ENCODE peak calls at places on chromosomes 13 and 19, in eight cellular contexts. G is CD8-positive, alpha-beta T cell; M is thoracic aorta; V is breast epithelium; C is fibroblast of lung; Z is CD4-positive, alpha-beta memory T cell; Q is BE2C; T is lung. K is an unnamed sample. For H3K36me3, the result is how much of the 10 kb centered on the place peaks cover.

GRCh38 chr19:54388001-54388802 is 23.5 kb upstream of the LAIR1 start:
- DNase-seq in C (no peak), V (no peak), M (no peak), G (peak), Z (peak), T (no peak), Q (no peak), K (no peak)

GRCh38 chr19:56751078-56751489 is 79.5 kb upstream of the ZNF835 start:
- DNase-seq in C (no peak), T (no peak), V (no peak), M (no peak), Z (no peak), G (no peak), Q (no peak), K (no peak)

GRCh38 chr13:102571075-102571474 is 25.7 kb upstream of the TPP2 start:
- DNase-seq in G (no peak), M (no peak), Z (no peak), C (no peak), Q (peak), T (no peak), V (no peak), K (no peak)

GRCh38 chr19:30870861-30871260 is 478.4 kb downstream of the TSHZ3 start:
- DNase-seq in C (no peak), M (no peak), Z (no peak), Q (peak), V (no peak), T (no peak), G (no peak), K (no peak)

GRCh38 chr19:55657004-55657747 is 2.3 kb downstream of the U2AF2 start:
- DNase-seq in C (no peak), Q (no peak), G (no peak), V (no peak), Z (no peak), M (no peak), T (no peak), K (no peak)

GRCh38 chr19:39858541-39858940 is 12.4 kb upstream of the FBL start:
- DNase-seq in V (no peak), M (no peak), T (no peak), C (peak), Q (peak), Z (no peak), G (no peak), K (no peak)

GRCh38 chr13:97962887-97963286 is 9.4 kb downstream of the IPO5 start:
- DNase-seq in C (no peak), Z (no peak), M (no peak), T (no peak), Q (no peak), G (no peak), V (no peak), K (no peak)

GRCh38 chr13:96338030-96338429 is 248.1 kb downstream of the HS6ST3 start:
- DNase-seq in G (no peak), M (no peak), Q (no peak), C (no peak), Z (no peak), T (no peak), V (no peak), K (no peak)

GRCh38 chr19:8600064-8600463 is 10.5 kb downstream of the ADAMTS10 start:
- DNase-seq in Q (no peak), G (no peak), V (no peak), M (no peak), C (no peak), T (no peak), Z (no peak), K (no peak)

GRCh38 chr19:15195381-15195964 is 5.3 kb downstream of the NOTCH3 start:
- DNase-seq in T (peak), M (peak), C (peak), G (peak), Q (peak), Z (no peak), V (peak), K (peak)

GRCh38 chr13:94218537-94218936 is 260.9 kb downstream of the DCT start:
- DNase-seq in G (no peak), V (no peak), T (no peak), Q (no peak), M (no peak), Z (no peak), C (no peak), K (no peak)

GRCh38 chr13:65595881-65596280 is 1634.3 kb downstream of the PCDH9 start:
- DNase-seq in T (no peak), G (no peak), M (no peak), Z (no peak), Q (no peak), C (peak), V (no peak), K (no peak)

GRCh38 chr19:899363-900301 is 6.3 kb downstream of the RNU6-9 start:
- DNase-seq in V (no peak), T (no peak), Q (no peak), Z (no peak), M (no peak), C (no peak), G (no peak), K (no peak)

GRCh38 chr13:33213024-33213795 is 72.3 kb downstream of the STARD13 start:
- DNase-seq in Q (no peak), Z (no peak), V (peak), M (no peak), G (no peak), C (peak), T (no peak), K (no peak)

GRCh38 chr19:38929929-38930775 is at the start of gene SARS2:
- DNase-seq in T (peak), C (peak), V (peak), M (peak), G (peak), Z (peak), Q (peak), K (peak)

GRCh38 chr19:1970806-1971502 is 30.0 kb downstream of the CSNK1G2 start:
- DNase-seq in G (no peak), Q (no peak), V (no peak), M (no peak), Z (no peak), C (no peak), T (no peak), K (no peak)

GRCh38 chr19:23415561-23416191 is 20.4 kb upstream of the ZNF91 start:
- DNase-seq in M (no peak), G (no peak), Z (peak), C (peak), Q (peak), V (no peak), T (peak), K (peak)

GRCh38 chr13:76016799-76017198 is 380.7 kb downstream of the LMO7 start:
- DNase-seq in Q (peak), G (peak), V (no peak), Z (no peak), T (no peak), C (peak), M (no peak), K (no peak)

GRCh38 chr19:13020002-13020414 is 24.7 kb downstream of the NFIX start:
- DNase-seq in Z (no peak), V (no peak), Q (no peak), G (no peak), C (peak), T (no peak), M (no peak), K (no peak)

GRCh38 chr19:15115080-15115479 is 7.9 kb downstream of the SYDE1 start:
- DNase-seq in M (no peak), V (no peak), C (peak), Q (no peak), Z (no peak), T (no peak), G (no peak), K (no peak)

GRCh38 chr13:26185720-26186119 is 36.4 kb downstream of the RNF6 start:
- DNase-seq in Q (no peak), Z (no peak), M (no peak), G (no peak), V (no peak), T (no peak), C (no peak), K (no peak)

GRCh38 chr13:111177803-111178389 is 62.8 kb downstream of the ARHGEF7 start:
- DNase-seq in M (no peak), C (peak), Q (no peak), G (no peak), Z (no peak), V (no peak), T (no peak), K (no peak)

GRCh38 chr13:77810430-77810829 is 108.2 kb downstream of the EDNRB start:
- DNase-seq in V (no peak), M (no peak), Q (no peak), Z (peak), C (peak), G (no peak), T (no peak), K (no peak)

DNA sequence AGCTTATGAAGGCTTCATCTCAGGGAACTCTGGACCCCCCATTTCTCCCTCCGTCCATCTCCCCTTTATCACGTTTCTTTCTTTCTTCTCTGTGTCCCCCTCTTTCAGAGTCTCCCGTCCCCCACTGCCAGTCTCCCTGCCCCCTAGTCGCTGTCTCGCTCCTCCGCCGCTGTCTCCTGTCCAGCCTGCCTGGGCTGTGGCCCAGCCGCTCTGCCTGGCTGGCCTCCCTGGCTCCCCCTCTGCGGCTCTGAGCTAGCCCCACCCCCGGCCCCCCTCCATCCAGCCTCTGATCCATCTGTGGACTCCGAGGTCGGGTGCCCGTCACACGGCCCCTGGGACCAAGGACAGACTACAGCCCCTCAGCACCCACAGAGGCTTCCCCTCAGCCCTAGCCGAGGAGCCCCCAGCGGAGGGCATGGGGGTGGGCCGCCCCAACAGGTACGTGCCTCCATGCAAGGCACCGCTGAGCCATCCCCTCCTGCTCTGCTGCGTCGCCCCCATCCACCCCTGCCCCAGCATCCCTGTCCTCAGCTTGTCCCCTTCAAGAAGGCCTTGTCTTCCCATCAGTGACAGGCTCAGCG is 1.1 kb upstream of the KCNJ14 start:
- DNase-seq in Z (no peak), V (no peak), T (no peak), C (no peak), Q (no peak), G (no peak), M (no peak), K (no peak)
- H3K36me3 ChIP-seq in Z (under half), V (under half), T (under half), C (under half), Q (half or more), G (under half), M (under half), K (under half)

GRCh38 chr19:3494559-3494958 is 5.9 kb downstream of the DOHH start:
- DNase-seq in C (no peak), T (no peak), Z (no peak), V (peak), G (no peak), M (no peak), Q (no peak), K (no peak)
- H3K36me3 ChIP-seq in C (under half), T (under half), Z (under half), V (under half), G (under half), M (under half), Q (half or more), K (under half)

GRCh38 chr13:50882816-50883215 is 26.8 kb upstream of the RNASEH2B start:
- DNase-seq in C (no peak), Z (no peak), G (no peak), V (no peak), Q (no peak), M (no peak), T (no peak), K (no peak)

GRCh38 chr13:50888362-50888761 is 21.2 kb upstream of the RNASEH2B start:
- DNase-seq in C (no peak), G (no peak), T (no peak), Z (no peak), Q (no peak), M (no peak), V (no peak), K (no peak)

GRCh38 chr13:50889317-50889716 is 20.3 kb upstream of the RNASEH2B start:
- DNase-seq in G (no peak), V (no peak), Z (no peak), M (no peak), Q (no peak), T (no peak), C (no peak), K (no peak)

GRCh38 chr13:50887153-50887552 is 22.4 kb upstream of the RNASEH2B start:
- DNase-seq in T (no peak), V (no peak), C (no peak), G (no peak), Q (no peak), Z (no peak), M (no peak), K (no peak)

DNA sequence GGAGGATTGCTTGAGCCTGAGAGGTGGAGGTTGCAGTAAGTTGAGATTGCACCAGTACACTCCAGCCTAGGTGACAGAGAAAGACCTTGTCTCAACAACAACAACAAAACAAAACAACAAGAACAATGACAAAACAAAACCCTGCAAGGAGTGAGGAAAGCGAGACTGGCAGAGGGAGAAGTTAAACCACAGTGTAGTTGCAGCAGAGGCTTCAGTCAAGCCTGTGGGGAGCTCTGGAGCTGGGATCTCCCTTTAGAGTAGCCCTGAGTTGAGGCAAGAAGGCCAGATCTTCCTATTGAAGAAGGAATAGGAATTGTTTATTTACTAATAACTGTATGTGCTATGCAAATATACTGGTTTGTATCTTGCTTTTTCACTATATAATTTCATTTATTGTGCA is 25.3 kb upstream of the RNASEH2B start:
- DNase-seq in C (no peak), Q (no peak), Z (no peak), V (no peak), G (no peak), M (no peak), T (no peak), K (no peak)
- H3K36me3 ChIP-seq in C (under half), Q (under half), Z (under half), V (under half), G (under half), M (under half), T (under half), K (under half)

GRCh38 chr19:11337080-11337479 is 2.4 kb downstream of the RAB3D start:
- DNase-seq in Z (no peak), Q (no peak), M (no peak), G (no peak), C (no peak), V (no peak), T (no peak), K (no peak)

GRCh38 chr19:11338164-11338563 is 1.3 kb downstream of the RAB3D start:
- DNase-seq in Q (no peak), Z (no peak), G (no peak), V (no peak), M (no peak), C (no peak), T (no peak), K (peak)

GRCh38 chr19:11332822-11333221 is 6.6 kb downstream of the RAB3D start:
- DNase-seq in Q (no peak), T (no peak), M (no peak), V (no peak), G (no peak), Z (no peak), C (no peak), K (no peak)

GRCh38 chr19:11338569-11339253 is 746 bp downstream of the RAB3D start:
- DNase-seq in C (no peak), M (no peak), Q (no peak), G (no peak), Z (no peak), V (no peak), T (no peak), K (no peak)

GRCh38 chr19:11335449-11336146 is 3.9 kb downstream of the RAB3D start:
- DNase-seq in Q (no peak), Z (no peak), V (no peak), C (no peak), M (no peak), G (no peak), T (no peak), K (no peak)
- H3K36me3 ChIP-seq in Q (under half), Z (under half), V (under half), C (under half), M (under half), G (under half), T (under half), K (under half)

DNA sequence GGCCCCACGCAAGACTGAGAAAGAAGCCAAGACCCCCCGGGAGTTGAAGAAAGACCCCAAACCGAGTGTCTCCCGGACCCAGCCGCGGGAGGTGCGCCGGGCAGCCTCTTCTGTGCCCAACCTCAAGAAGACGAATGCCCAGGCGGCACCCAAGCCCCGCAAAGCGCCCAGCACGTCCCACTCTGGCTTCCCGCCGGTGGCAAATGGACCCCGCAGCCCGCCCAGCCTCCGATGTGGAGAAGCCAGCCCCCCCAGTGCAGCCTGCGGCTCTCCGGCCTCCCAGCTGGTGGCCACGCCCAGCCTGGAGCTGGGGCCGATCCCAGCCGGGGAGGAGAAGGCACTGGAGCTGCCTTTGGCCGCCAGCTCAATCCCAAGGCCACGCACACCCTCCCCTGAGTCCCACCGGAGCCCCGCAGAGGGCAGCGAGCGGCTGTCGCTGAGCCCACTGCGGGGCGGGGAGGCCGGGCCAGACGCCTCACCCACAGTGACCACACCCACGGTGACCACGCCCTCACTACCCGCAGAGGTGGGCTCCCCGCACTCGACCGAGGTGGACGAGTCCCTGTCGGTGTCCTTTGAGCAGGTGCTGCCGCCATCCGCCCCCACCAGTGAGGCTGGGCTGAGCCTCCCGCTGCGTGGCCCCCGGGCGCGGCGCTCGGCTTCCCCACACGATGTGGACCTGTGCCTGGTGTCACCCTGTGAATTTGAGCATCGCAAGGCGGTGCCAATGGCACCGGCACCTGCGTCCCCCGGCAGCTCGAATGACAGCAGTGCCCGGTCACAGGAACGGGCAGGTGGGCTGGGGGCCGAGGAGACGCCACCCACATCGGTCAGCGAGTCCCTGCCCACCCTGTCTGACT is 7.9 kb downstream of the MAP1S start:
- DNase-seq in G (no peak), C (no peak), V (no peak), Z (no peak), T (no peak), M (no peak), Q (no peak), K (no peak)
- H3K36me3 ChIP-seq in G (under half), C (under half), V (under half), Z (under half), T (under half), M (half or more), Q (half or more), K (under half)

DNA sequence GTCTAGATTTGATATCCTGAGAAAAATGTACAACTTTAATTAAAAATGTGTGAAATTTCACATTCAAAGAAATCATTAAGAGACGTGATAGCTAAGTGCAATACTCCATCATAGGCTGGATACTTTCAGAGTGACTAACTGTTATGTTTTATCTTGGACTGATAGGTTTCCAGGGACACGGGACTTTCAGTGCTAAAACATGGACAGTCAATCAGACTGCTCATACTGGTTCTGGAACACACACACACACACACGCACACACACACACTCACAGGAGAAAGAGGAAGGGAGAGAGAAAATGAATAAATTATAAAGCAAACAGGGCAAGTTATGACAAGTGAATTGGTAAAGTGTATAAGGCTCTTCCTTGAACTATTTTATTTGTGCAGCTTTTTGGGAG is 955.9 kb downstream of the SLITRK5 start:
- DNase-seq in V (no peak), Z (no peak), T (no peak), M (no peak), G (no peak), Q (no peak), C (no peak), K (no peak)
- H3K36me3 ChIP-seq in V (under half), Z (under half), T (under half), M (under half), G (under half), Q (under half), C (under half), K (under half)

K was measured in pancreas.